ENCODE peak calls at places on chromosomes 13 and 19, in five cellular contexts. E is CD4-positive, alpha-beta T cell; L is endothelial cell; N is brain microvascular endothelial cell; K is thoracic aorta. S is an unnamed sample.

GRCh38 chr13:113951246-113951999 is 22.5 kb downstream of the C13orf46 start:
- DNase-seq in N (peak; percentile 31), E (peak; percentile 29), L (peak; percentile 68), K (peak; percentile 57), S (peak; percentile 91)

GRCh38 chr13:79659161-79659560 is 178.2 kb downstream of the NDFIP2 start:
- DNase-seq in K (no peak), L (no peak), N (no peak), E (no peak), S (no peak)

GRCh38 chr19:42088471-42089190 is 12.7 kb downstream of the ZNF574 start:
- DNase-seq in E (no peak), L (no peak), K (no peak), N (peak; percentile 50), S (no peak)

GRCh38 chr13:68078874-68079273 is 848.7 kb upstream of the PCDH9 start:
- DNase-seq in E (no peak), L (no peak), K (no peak), N (no peak), S (no peak)

GRCh38 chr19:21694171-21694906 is 73.0 kb downstream of the ZNF100 start:
- DNase-seq in N (no peak), L (no peak), K (no peak), E (no peak), S (no peak)

GRCh38 chr13:112970552-112971287 is 1.7 kb downstream of the MCF2L start:
- DNase-seq in E (no peak), K (no peak), L (no peak), N (no peak), S (no peak)

GRCh38 chr19:19106061-19106551 is 32.2 kb downstream of the TMEM161A start:
- DNase-seq in E (no peak), N (no peak), L (peak; percentile 23), K (no peak), S (no peak)

GRCh38 chr19:56759531-56759930 is 81.0 kb downstream of the PEG3 start:
- DNase-seq in K (no peak), L (no peak), N (no peak), E (no peak), S (no peak)

GRCh38 chr19:30999726-31000125 is 349.5 kb downstream of the TSHZ3 start:
- DNase-seq in L (no peak), K (no peak), N (no peak), E (no peak), S (no peak)

GRCh38 chr19:4431808-4432674 is 25.6 kb downstream of the UBXN6 start:
- DNase-seq in L (no peak), K (no peak), E (no peak), N (no peak), S (peak; percentile 71)

GRCh38 chr13:101397742-101398141 is 18.6 kb downstream of the NALCN start:
- DNase-seq in E (no peak), L (no peak), N (peak; percentile 77), K (no peak), S (no peak)

GRCh38 chr19:28482221-28482620 is 730.7 kb downstream of the UQCRFS1 start:
- DNase-seq in L (no peak), N (no peak), E (no peak), K (no peak), S (no peak)

DNA sequence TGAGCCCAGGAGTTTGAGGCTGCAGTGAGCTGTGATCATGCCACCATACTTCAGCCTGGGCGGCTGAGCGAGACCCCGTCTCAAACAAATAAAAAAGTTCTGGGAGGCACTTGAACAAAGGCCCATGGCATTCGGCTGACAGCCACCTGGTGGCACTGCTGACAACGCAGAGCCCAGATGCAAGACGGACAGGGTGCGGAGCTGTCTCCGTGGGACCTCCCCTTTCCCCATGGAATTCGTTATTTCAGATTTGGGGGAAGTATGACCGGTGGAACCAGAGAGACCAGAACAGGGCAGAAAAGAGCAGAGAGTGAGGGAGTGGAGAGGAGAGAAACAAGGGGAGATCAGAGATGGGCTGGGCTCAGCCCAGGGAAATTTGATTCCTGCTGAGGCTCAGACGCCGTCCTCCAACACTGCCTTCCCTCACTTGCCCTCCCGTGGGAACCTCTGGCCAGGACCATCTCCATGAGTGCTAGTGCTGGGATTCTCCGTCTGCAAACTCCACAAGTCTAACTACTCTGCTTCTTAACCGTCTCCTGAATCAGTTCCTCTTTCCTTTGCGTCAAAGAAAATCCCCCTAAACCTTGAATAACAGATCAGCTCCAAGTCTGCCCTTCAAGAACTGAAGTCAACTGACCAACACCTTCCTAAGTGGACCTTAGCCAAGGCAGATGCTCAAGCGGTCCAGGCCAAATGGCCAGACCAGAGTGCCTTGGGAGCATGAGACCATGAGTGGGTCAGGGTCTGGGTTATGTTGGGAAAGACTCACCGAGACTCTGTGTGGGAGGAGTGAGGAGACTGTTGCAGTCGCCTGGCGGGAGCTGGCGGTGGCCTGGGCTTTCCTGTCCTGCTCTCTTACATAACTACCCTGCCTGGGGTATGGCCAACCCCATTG is 11.9 kb upstream of the ATF5 start:
- DNase-seq in E (no peak), L (no peak), N (no peak), K (no peak), S (no peak)
- TF ChIP-seq CTCF in E (no peak), L (no peak), N (peak; percentile 45), K (no peak), S (peak; percentile 13)

GRCh38 chr19:1451916-1452801 is 2.2 kb downstream of the APC2 start:
- DNase-seq in L (no peak), E (no peak), N (no peak), K (no peak), S (no peak)

GRCh38 chr19:1450735-1451669 is 1.1 kb downstream of the APC2 start:
- DNase-seq in N (no peak), L (no peak), K (no peak), E (no peak), S (no peak)

GRCh38 chr19:1447565-1447903 is 2.4 kb upstream of the APC2 start:
- DNase-seq in E (no peak), N (no peak), L (no peak), K (no peak), S (no peak)

GRCh38 chr19:1447944-1448343 is 2.0 kb upstream of the APC2 start:
- DNase-seq in E (no peak), K (no peak), N (no peak), L (no peak), S (no peak)

DNA sequence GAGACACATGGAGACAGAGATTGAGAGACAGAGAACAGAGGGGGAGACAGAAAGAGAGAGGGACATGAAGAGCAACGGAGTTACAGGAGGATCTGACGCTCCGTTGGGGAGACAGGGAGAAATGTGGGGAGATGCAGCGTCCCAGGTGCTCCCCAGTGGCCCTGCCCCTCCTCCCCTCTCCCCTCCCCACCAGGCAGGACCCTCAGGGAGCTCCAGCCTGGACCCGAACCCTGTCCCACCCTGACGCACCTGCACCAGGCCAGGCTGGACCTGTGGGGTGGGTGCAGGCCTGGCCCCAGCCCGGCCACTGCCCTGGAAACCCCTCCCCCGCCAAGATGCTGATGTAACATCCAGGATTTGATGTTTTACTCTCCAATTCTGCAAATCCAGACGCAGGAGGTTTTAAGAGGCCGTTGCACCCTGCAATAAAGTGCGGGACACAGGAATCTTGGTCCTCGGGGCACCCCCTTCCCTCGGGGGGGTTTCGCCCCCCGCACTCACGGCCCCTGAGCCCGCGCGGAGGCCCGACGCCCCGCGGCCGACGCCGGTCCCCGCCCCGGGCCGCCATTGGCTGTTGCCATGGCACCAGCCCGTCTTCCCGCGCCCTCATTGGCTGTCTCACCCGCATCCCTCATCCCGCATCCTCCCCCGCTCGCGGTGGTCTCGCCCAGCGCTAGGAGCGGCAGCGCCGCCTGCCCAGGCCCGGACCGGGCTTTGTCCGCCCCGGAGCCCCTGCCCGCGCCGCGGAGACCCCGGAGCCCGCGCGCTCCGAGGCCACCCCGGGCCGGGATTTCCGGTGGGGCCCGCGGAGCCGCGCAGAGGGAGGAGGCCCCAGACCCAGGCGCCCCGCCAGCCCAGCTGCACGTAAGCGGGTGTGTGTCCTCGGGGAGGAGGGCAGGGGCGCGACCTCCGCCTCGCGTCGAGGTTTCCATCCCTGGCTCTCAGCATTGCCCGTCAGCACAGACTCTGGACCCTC is at the start of gene APC2:
- DNase-seq in K (no peak), L (peak; percentile 54), E (no peak), N (no peak), S (peak; percentile 83)
- TF ChIP-seq CTCF in K (no peak), L (no peak), E (no peak), N (no peak), S (no peak)

DNA sequence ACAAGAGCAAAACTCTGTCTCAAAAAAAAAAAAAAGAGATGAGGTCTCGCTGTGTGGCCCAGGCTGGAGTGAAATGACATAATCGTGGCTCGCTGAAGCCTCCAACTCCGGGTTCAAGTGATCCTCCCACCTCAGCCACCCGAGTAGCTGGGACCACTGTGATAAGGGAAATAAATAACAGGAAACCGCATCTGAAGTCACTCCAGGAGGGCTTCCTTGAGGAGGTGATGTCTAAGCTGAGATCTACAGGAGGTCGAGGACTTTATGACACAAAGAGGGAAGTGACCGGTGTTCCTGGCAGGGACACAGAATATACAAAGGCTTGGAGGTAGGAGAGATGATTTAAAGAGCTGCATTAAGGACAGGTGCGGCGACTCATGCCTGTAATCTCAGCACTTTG is 8.9 kb upstream of the NR2F6 start:
- DNase-seq in N (no peak), E (no peak), K (no peak), L (no peak), S (no peak)
- TF ChIP-seq CTCF in N (no peak), E (no peak), K (no peak), L (no peak), S (no peak)

DNA sequence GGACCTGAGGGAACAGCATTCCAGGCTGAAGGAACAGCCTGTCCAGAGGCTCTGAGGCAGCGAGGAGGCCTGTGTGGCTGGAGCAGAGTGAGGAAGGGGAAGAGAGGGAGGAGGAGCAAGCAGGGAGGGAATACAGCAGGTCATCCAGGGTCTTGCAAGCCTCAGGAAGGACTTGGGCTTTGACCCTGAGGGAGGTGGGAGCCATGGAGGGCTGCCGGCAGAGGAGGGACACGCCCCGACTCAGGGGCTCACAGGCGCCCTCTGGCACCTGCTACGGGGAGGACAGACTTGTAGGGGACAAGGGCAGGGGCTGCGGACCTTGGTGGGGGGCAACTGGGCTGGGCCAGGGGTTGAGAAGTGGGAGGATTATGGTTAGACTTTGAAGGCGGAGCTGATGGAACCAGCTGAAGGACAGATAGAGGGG is 4.7 kb downstream of the TINCR start:
- DNase-seq in K (no peak), L (no peak), E (no peak), N (no peak), S (no peak)
- TF ChIP-seq CTCF in K (no peak), L (no peak), E (no peak), N (peak; percentile 16), S (peak; percentile 10)

GRCh38 chr13:21504379-21504778 is 45.3 kb upstream of the ZDHHC20 start:
- DNase-seq in K (no peak), E (no peak), L (no peak), N (no peak), S (no peak)

GRCh38 chr13:21501709-21502108 is 42.6 kb upstream of the ZDHHC20 start:
- DNase-seq in N (no peak), K (no peak), E (no peak), L (no peak), S (no peak)
- TF ChIP-seq CTCF in N (peak; percentile 22), K (no peak), E (no peak), L (no peak), S (peak; percentile 10)

GRCh38 chr19:3192228-3192635 is 6.5 kb downstream of the NCLN start:
- DNase-seq in N (no peak), E (no peak), K (no peak), L (no peak), S (no peak)
- TF ChIP-seq CTCF in N (no peak), E (no peak), K (no peak), L (no peak), S (no peak)

GRCh38 chr19:23996549-23996948 is 81.9 kb downstream of the ZNF726 start:
- DNase-seq in K (no peak), L (peak; percentile 8), E (no peak), N (no peak), S (no peak)
- TF ChIP-seq CTCF in K (no peak), L (peak; percentile 57), E (no peak), N (peak; percentile 44), S (no peak)

GRCh38 chr13:50286376-50286775 is 271.1 kb downstream of the KCNRG start:
- DNase-seq in L (no peak), N (no peak), E (no peak), K (no peak), S (no peak)
- TF ChIP-seq CTCF in L (no peak), N (no peak), E (no peak), K (no peak), S (no peak)

S was measured in GM13977.